ENCODE peak calls at places on chromosomes 2 and 18, in eight cellular contexts. V is BJ, B is GM23248, I is cardiac muscle cell, P is fibroblast of lung, N is A549, K is GM06990, S is neural progenitor cell. L is an unnamed sample.

GRCh38 chr2:3399403-3399802 is 19.9 kb downstream of the TRAPPC12 start:
- DNase-seq in P (no peak), N (no peak), V (no peak), K (no peak), B (no peak), S (no peak), I (no peak), L (no peak)

GRCh38 chr2:180222642-180223041 is 215.5 kb upstream of the CWC22 start:
- DNase-seq in V (peak; percentile 44), B (peak; percentile 98), P (peak; percentile 92), S (no peak), N (no peak), I (no peak), K (no peak), L (no peak)

GRCh38 chr2:33451214-33451613 is 25.2 kb upstream of the RASGRP3 start:
- DNase-seq in S (no peak), K (no peak), P (no peak), V (no peak), B (no peak), N (no peak), I (no peak), L (no peak)

GRCh38 chr2:242060212-242060835 is 190.8 kb downstream of the RTP5 start:
- DNase-seq in S (no peak), P (peak; percentile 71), B (peak; percentile 92), N (no peak), K (no peak), V (no peak), I (no peak), L (no peak)

GRCh38 chr2:8679827-8680731 is 1.8 kb upstream of the ID2 start:
- DNase-seq in V (no peak), N (peak; percentile 95), B (peak; percentile 79), P (peak; percentile 70), I (peak; percentile 56), S (peak; percentile 44), K (peak; percentile 19), L (no peak)

GRCh38 chr2:191105082-191105481 is 45.7 kb downstream of the STAT4 start:
- DNase-seq in V (no peak), N (peak; percentile 22), P (peak; percentile 43), S (no peak), B (peak; percentile 57), I (no peak), K (no peak), L (no peak)

GRCh38 chr2:32235315-32235714 is 29.4 kb downstream of the NLRC4 start:
- DNase-seq in P (no peak), I (no peak), V (no peak), N (no peak), K (no peak), B (no peak), S (peak; percentile 11), L (no peak)

GRCh38 chr2:235026137-235026536 is 74.3 kb downstream of the SH3BP4 start:
- DNase-seq in K (no peak), B (peak; percentile 93), P (peak; percentile 94), V (peak; percentile 81), N (peak; percentile 83), I (no peak), S (no peak), L (no peak)

GRCh38 chr2:212987492-212987891 is 163.9 kb downstream of the IKZF2 start:
- DNase-seq in N (no peak), S (no peak), I (no peak), P (no peak), B (peak; percentile 59), V (no peak), K (no peak), L (no peak)

GRCh38 chr2:219465659-219466561 is 31.3 kb downstream of the SPEG start:
- DNase-seq in P (no peak), S (no peak), N (no peak), V (no peak), B (no peak), I (no peak), K (no peak), L (no peak)

GRCh38 chr2:73020657-73021370 is 50.7 kb downstream of the SFXN5 start:
- DNase-seq in N (peak; percentile 69), B (peak; percentile 84), I (no peak), K (no peak), P (peak; percentile 76), V (peak; percentile 22), S (no peak), L (no peak)

GRCh38 chr18:3246636-3247242 is 862 bp upstream of the MYL12A start:
- DNase-seq in V (no peak), I (no peak), P (no peak), S (peak; percentile 40), N (no peak), K (no peak), B (peak; percentile 61), L (no peak)

GRCh38 chr2:78908973-78909372 is 116.5 kb upstream of the REG3G start:
- DNase-seq in S (no peak), I (no peak), P (no peak), K (no peak), B (no peak), N (no peak), V (no peak), L (no peak)

GRCh38 chr18:28175930-28176673 is 828 bp downstream of the CDH2 start:
- DNase-seq in K (no peak), N (peak; percentile 45), P (peak; percentile 48), S (peak; percentile 61), V (no peak), B (peak; percentile 66), I (peak; percentile 62), L (no peak)

GRCh38 chr2:137865954-137866540 is 98.2 kb upstream of the HNMT start:
- DNase-seq in I (peak; percentile 76), P (peak; percentile 35), K (peak; percentile 1), N (peak; percentile 67), S (peak; percentile 70), B (peak; percentile 53), V (no peak), L (peak; percentile 16)

GRCh38 chr2:169900686-169901085 is 73.4 kb downstream of the UBR3 start:
- DNase-seq in B (no peak), I (no peak), P (peak; percentile 80), K (no peak), N (no peak), S (no peak), V (no peak), L (no peak)

GRCh38 chr2:35803133-35803532 is 552.4 kb upstream of the CRIM1 start:
- DNase-seq in S (no peak), V (no peak), I (peak; percentile 28), K (no peak), B (no peak), P (no peak), N (no peak), L (no peak)

GRCh38 chr2:85998071-85998991 is 107.4 kb downstream of the POLR1A start:
- DNase-seq in B (peak; percentile 85), V (peak; percentile 59), S (peak; percentile 11), N (no peak), K (no peak), I (peak; percentile 21), P (peak; percentile 88), L (no peak)

GRCh38 chr2:170248574-170249393 is 70.8 kb downstream of the MYO3B start:
- DNase-seq in S (no peak), B (no peak), N (no peak), I (no peak), K (no peak), V (no peak), P (no peak), L (no peak)

GRCh38 chr2:191385416-191386160 is 140.4 kb downstream of the MYO1B start:
- DNase-seq in S (no peak), P (peak; percentile 40), N (no peak), I (no peak), B (peak; percentile 81), K (no peak), V (no peak), L (no peak)

GRCh38 chr2:187263675-187264580 is 184.1 kb downstream of the CALCRL start:
- DNase-seq in B (no peak), I (no peak), K (no peak), P (no peak), S (no peak), N (no peak), V (no peak), L (no peak)

GRCh38 chr2:96913398-96914202 is 43.7 kb upstream of the SEMA4C start:
- DNase-seq in I (no peak), P (no peak), B (no peak), K (no peak), S (no peak), V (no peak), N (no peak), L (no peak)
- H3K4me3 ChIP-seq in I (no peak overlapping the region), P (no peak overlapping the region), B (no peak overlapping the region), K (no peak overlapping the region), S (no peak overlapping the region), V (no peak overlapping the region), N (no peak overlapping the region), L (no peak overlapping the region)

GRCh38 chr2:12033494-12033893 is 287.1 kb downstream of the LPIN1 start:
- DNase-seq in B (no peak), S (no peak), I (no peak), P (no peak), N (no peak), V (no peak), K (no peak), L (no peak)
- H3K4me3 ChIP-seq in B (no peak overlapping the region), S (no peak overlapping the region), I (no peak overlapping the region), P (no peak overlapping the region), N (no peak overlapping the region), V (no peak overlapping the region), K (no peak overlapping the region), L (no peak overlapping the region)

GRCh38 chr18:76847926-76848325 is 25.6 kb downstream of the ZNF236 start:
- DNase-seq in S (peak; percentile 27), V (no peak), N (peak; percentile 35), K (no peak), P (no peak), I (no peak), B (no peak), L (no peak)

GRCh38 chr18:76844742-76845477 is 22.6 kb downstream of the ZNF236 start:
- DNase-seq in I (no peak), K (no peak), N (peak; percentile 71), P (peak; percentile 18), B (peak; percentile 23), S (no peak), V (no peak), L (no peak)

GRCh38 chr18:76844144-76844543 is 21.8 kb downstream of the ZNF236 start:
- DNase-seq in K (no peak), I (no peak), V (no peak), P (no peak), S (no peak), B (no peak), N (no peak), L (no peak)

GRCh38 chr18:76850112-76850511 is 27.8 kb downstream of the ZNF236 start:
- DNase-seq in V (no peak), I (no peak), P (no peak), B (no peak), K (no peak), N (no peak), S (no peak), L (no peak)

GRCh38 chr18:76846217-76846616 is 23.9 kb downstream of the ZNF236 start:
- DNase-seq in K (no peak), V (no peak), N (no peak), S (no peak), P (no peak), B (no peak), I (no peak), L (no peak)
- H3K4me3 ChIP-seq in K (no peak overlapping the region), V (no peak overlapping the region), N (no peak overlapping the region), S (no peak overlapping the region), P (no peak overlapping the region), B (no peak overlapping the region), I (no peak overlapping the region), L (no peak overlapping the region)

DNA sequence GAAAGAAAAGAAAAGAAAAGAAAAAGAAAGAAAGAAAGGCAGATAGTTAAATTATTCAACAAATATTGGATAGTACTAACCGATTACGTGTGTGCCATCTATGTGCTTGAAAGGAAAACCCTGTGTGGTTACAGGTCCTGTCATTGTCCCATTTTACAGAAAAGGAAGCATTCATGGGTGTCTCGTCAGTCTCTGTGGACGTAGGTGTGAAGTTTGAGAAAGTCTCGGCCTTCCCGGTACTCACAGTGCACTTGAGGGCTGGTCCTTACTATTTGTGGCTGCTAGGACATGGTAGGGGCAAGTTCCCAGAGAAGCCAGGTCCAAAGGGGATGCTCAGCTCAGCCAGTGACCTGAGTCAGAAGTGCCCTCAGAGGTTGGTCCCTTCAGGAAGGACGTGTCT is 19.3 kb downstream of the SH3YL1 start:
- DNase-seq in B (no peak), V (no peak), K (no peak), I (no peak), N (no peak), S (no peak), P (no peak), L (no peak)
- H3K4me3 ChIP-seq in B (no peak overlapping the region), V (no peak overlapping the region), K (no peak overlapping the region), I (no peak overlapping the region), N (no peak overlapping the region), S (no peak overlapping the region), P (no peak overlapping the region), L (no peak overlapping the region)

L was measured in GM12864.